ENCODE peak calls at places on chromosome 18, in eight cellular contexts. O, R, Y, W, X, K, I and P are unnamed samples.

GRCh38 chr18:54023471-54023870 is 201.0 kb downstream of the MBD2 start:
- DNase-seq in X (no peak), K (no peak), W (no peak), R (peak), I (no peak), O (peak), Y (no peak), P (peak)

GRCh38 chr18:1253825-1254224 is 349.2 kb downstream of the ADCYAP1 start:
- DNase-seq in K (no peak), W (no peak), I (no peak), R (no peak), X (no peak), O (peak), Y (no peak), P (no peak)

GRCh38 chr18:39188278-39188677 is 1622.7 kb upstream of the CELF4 start:
- DNase-seq in Y (no peak), W (peak), I (no peak), K (no peak), O (no peak), X (no peak), R (no peak), P (no peak)

GRCh38 chr18:2104620-2105462 is 466.5 kb downstream of the METTL4 start:
- DNase-seq in R (peak), W (peak), I (no peak), X (peak), O (peak), K (peak), Y (peak), P (peak)

GRCh38 chr18:54358495-54358793 is 738 bp downstream of the C18orf54 start:
- DNase-seq in I (no peak), K (no peak), X (no peak), O (peak), R (peak), W (no peak), Y (no peak), P (no peak)

GRCh38 chr18:5628512-5629255 is 84.9 kb upstream of the EPB41L3 start:
- DNase-seq in X (peak), O (peak), K (peak), I (peak), W (no peak), R (peak), Y (no peak), P (no peak)

GRCh38 chr18:32349728-32350395 is 120.8 kb downstream of the GAREM1 start:
- DNase-seq in Y (no peak), O (peak), W (no peak), R (peak), X (peak), I (peak), K (peak), P (peak)

GRCh38 chr18:46274266-46274665 is 170.1 kb downstream of the HAUS1 start:
- DNase-seq in I (no peak), Y (no peak), W (no peak), R (no peak), X (no peak), O (no peak), K (no peak), P (no peak)

GRCh38 chr18:35620765-35621164 is 39.2 kb downstream of the GALNT1 start:
- DNase-seq in R (no peak), X (no peak), Y (no peak), O (no peak), K (no peak), I (no peak), W (no peak), P (no peak)

GRCh38 chr18:3140986-3141639 is 78.7 kb downstream of the MYOM1 start:
- DNase-seq in X (no peak), O (no peak), Y (no peak), W (no peak), I (no peak), R (no peak), K (no peak), P (no peak)

GRCh38 chr18:68735498-68736343 is 20.8 kb upstream of the TMX3 start:
- DNase-seq in R (peak), O (peak), W (no peak), K (peak), X (no peak), Y (no peak), I (no peak), P (peak)

GRCh38 chr18:6004119-6004518 is 108.8 kb upstream of the TMEM200C start:
- DNase-seq in X (no peak), Y (no peak), K (no peak), O (no peak), I (no peak), W (no peak), R (no peak), P (no peak)

GRCh38 chr18:457120-457519 is 43.4 kb downstream of the COLEC12 start:
- DNase-seq in K (peak), O (no peak), R (no peak), I (peak), W (no peak), X (no peak), Y (no peak), P (no peak)

GRCh38 chr18:41967680-41968079 is 12.6 kb downstream of the PIK3C3 start:
- DNase-seq in X (no peak), K (no peak), W (no peak), I (no peak), R (no peak), Y (no peak), O (no peak), P (no peak)

GRCh38 chr18:78902795-78903435 is 76.7 kb upstream of the SALL3 start:
- DNase-seq in I (no peak), Y (no peak), X (no peak), O (no peak), K (no peak), W (no peak), R (no peak), P (no peak)

GRCh38 chr18:31438402-31438801 is 9.1 kb upstream of the DSG3 start:
- DNase-seq in W (no peak), R (no peak), Y (no peak), O (no peak), I (no peak), K (no peak), X (no peak), P (no peak)

GRCh38 chr18:43485565-43485964 is 208.3 kb upstream of the SYT4 start:
- DNase-seq in R (no peak), K (no peak), Y (no peak), W (no peak), X (peak), I (no peak), O (no peak), P (no peak)

GRCh38 chr18:47594621-47595086 is 335.8 kb downstream of the SMAD2 start:
- DNase-seq in I (no peak), O (no peak), Y (no peak), X (no peak), K (no peak), W (no peak), R (no peak), P (no peak)

GRCh38 chr18:21270453-21270852 is 28.4 kb downstream of the GREB1L start:
- DNase-seq in K (no peak), W (no peak), Y (no peak), R (no peak), O (no peak), I (no peak), X (no peak), P (no peak)

GRCh38 chr18:68397241-68398035 is 317.5 kb downstream of the TMX3 start:
- DNase-seq in I (no peak), O (peak), X (no peak), R (peak), Y (no peak), W (no peak), K (no peak), P (peak)

GRCh38 chr18:57698571-57699276 is 77.1 kb upstream of the NARS1 start:
- DNase-seq in I (no peak), Y (no peak), O (peak), K (no peak), X (no peak), W (no peak), R (peak), P (no peak)

GRCh38 chr18:63192171-63192884 is 127.2 kb downstream of the BCL2 start:
- DNase-seq in X (no peak), Y (no peak), K (no peak), W (no peak), R (no peak), O (no peak), I (no peak), P (no peak)

GRCh38 chr18:27685807-27686412 is 491.0 kb downstream of the CDH2 start:
- DNase-seq in O (peak), X (no peak), W (no peak), R (peak), K (peak), Y (no peak), I (no peak), P (peak)

GRCh38 chr18:34225218-34225553 is 473 bp upstream of the NOL4 start:
- DNase-seq in K (no peak), I (no peak), Y (no peak), W (no peak), O (no peak), R (no peak), X (no peak), P (no peak)

GRCh38 chr18:63708650-63709049 is 5.9 kb downstream of the SERPINB11 start:
- DNase-seq in X (no peak), O (peak), Y (no peak), W (no peak), R (peak), I (no peak), K (no peak), P (no peak)

GRCh38 chr18:32930695-32931301 is 158.0 kb upstream of the KLHL14 start:
- DNase-seq in O (peak), I (no peak), X (no peak), W (no peak), R (peak), Y (no peak), K (peak), P (peak)

GRCh38 chr18:48643262-48643661 is 104.4 kb downstream of the CTIF start:
- DNase-seq in R (no peak), X (no peak), Y (no peak), O (no peak), K (no peak), I (no peak), W (no peak), P (no peak)

GRCh38 chr18:68500551-68500950 is 214.4 kb downstream of the TMX3 start:
- DNase-seq in K (no peak), I (no peak), R (no peak), O (no peak), W (no peak), Y (no peak), X (no peak), P (no peak)

GRCh38 chr18:58325521-58325908 is 281.5 kb downstream of the NEDD4L start:
- DNase-seq in W (no peak), O (no peak), X (no peak), K (no peak), I (no peak), Y (no peak), R (no peak), P (no peak)

GRCh38 chr18:65544701-65545100 is 206.1 kb upstream of the CDH7 start:
- DNase-seq in Y (no peak), K (no peak), X (no peak), I (no peak), W (no peak), O (peak), R (no peak), P (no peak)

GRCh38 chr18:34709631-34710429 is at the start of gene DTNA:
- DNase-seq in O (peak), W (no peak), R (peak), Y (no peak), X (no peak), I (no peak), K (peak), P (peak)

GRCh38 chr18:9841752-9842151 is 44.0 kb upstream of the TXNDC2 start:
- DNase-seq in Y (no peak), K (no peak), I (no peak), R (no peak), O (no peak), X (no peak), W (no peak), P (no peak)

GRCh38 chr18:74683573-74683972 is 85.9 kb downstream of the ZNF407 start:
- DNase-seq in R (no peak), K (no peak), I (no peak), X (no peak), O (no peak), W (no peak), Y (no peak), P (no peak)

GRCh38 chr18:35407871-35408481 is 30.8 kb upstream of the ZNF396 start:
- DNase-seq in I (no peak), X (peak), W (no peak), Y (peak), O (peak), R (peak), K (peak), P (peak)

GRCh38 chr18:63410792-63411191 is 11.5 kb downstream of the VPS4B start:
- DNase-seq in O (peak), W (no peak), K (no peak), R (peak), X (no peak), Y (no peak), I (no peak), P (peak)

DNA sequence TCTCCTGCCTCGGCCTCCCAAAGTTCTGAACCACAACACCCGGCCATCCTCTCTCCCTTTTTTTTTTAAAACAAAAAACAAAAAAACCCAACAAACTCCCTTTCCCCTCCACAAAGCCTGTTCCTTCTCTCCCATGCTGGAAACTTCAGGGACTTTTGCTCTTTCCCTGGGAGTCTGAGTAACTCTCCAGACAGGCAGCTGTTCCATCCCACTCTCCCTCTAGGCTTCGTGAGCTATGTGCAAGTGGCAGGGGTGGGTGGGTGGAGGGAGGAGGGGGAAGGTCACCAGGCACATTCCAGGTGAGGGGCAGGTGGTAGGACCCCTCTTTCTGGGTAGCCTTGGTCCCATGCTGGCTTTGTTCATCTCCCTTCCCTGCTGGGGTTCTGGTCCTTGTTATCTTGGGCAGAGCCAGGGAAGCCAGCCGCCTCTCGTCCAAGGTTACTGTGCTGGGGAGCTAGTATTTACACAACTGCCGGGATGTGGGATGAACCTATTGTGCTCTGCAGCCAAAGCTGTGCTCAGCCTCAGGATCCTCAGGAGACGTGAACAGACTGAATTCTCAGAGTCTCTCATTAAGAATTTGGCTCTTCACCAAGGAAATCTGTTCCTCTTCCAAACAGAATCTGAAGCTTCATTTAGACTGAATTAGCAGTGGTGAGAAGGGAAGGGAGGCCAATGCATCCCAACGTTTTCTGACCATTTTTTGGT is 106.9 kb downstream of the LIPG start:
- DNase-seq in Y (no peak), O (no peak), X (no peak), R (no peak), K (peak), W (no peak), I (peak), P (no peak)
- TF ChIP-seq CTCF in Y (no peak), O (no peak), X (no peak), R (no peak), K (no peak), W (no peak), I (no peak), P (no peak)

GRCh38 chr18:13613099-13613498 is 113.3 kb downstream of the FAM210A start:
- DNase-seq in X (no peak), O (no peak), K (no peak), W (no peak), I (no peak), Y (no peak), R (no peak), P (no peak)
- H3K27ac ChIP-seq in X (no peak), O (no peak), K (no peak), W (no peak), I (no peak), Y (no peak), R (no peak), P (no peak)

GRCh38 chr18:12092398-12093229 is 1.0 kb upstream of the ANKRD62 start:
- DNase-seq in Y (no peak), R (no peak), I (no peak), O (peak), W (peak), X (peak), K (peak), P (peak)
- TF ChIP-seq CTCF in Y (no peak), R (peak), I (no peak), O (peak), W (peak), X (peak), K (peak), P (no peak)

DNA sequence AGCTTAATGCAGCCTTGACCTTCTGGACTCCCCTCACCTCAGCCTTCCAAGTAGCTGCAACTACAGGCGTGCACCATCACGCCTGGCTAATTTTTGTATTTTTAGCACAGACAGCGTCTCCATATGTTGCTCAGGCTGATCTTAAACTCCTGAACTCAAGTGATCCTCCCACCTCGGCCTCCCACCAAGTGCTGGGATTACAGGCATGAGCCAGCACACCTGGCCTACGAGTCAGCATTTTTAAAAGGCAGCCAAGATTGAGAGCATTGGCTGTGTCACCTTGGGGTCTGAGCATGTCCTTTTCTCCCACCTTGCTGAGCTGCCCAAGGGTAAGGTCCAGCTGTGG is 142.8 kb upstream of the LMAN1 start:
- DNase-seq in K (no peak), I (no peak), X (no peak), W (no peak), R (peak), O (no peak), Y (no peak), P (no peak)
- H3K27ac ChIP-seq in K (no peak), I (peak), X (no peak), W (no peak), R (peak), O (peak), Y (no peak), P (peak)

GRCh38 chr18:7566244-7566586 is 901 bp upstream of the PTPRM start:
- DNase-seq in W (no peak), X (no peak), Y (no peak), I (no peak), O (no peak), K (no peak), R (no peak), P (no peak)

GRCh38 chr18:7565677-7566076 is 1.4 kb upstream of the PTPRM start:
- DNase-seq in K (no peak), R (no peak), I (no peak), X (no peak), W (no peak), O (peak), Y (no peak), P (no peak)

GRCh38 chr18:7567487-7568425 is 640 bp downstream of the PTPRM start:
- DNase-seq in Y (no peak), K (peak), O (peak), X (peak), I (peak), R (peak), W (peak), P (peak)

GRCh38 chr18:7568426-7568825 is 1.3 kb downstream of the PTPRM start:
- DNase-seq in K (peak), R (peak), I (peak), W (peak), Y (no peak), O (peak), X (peak), P (no peak)

DNA sequence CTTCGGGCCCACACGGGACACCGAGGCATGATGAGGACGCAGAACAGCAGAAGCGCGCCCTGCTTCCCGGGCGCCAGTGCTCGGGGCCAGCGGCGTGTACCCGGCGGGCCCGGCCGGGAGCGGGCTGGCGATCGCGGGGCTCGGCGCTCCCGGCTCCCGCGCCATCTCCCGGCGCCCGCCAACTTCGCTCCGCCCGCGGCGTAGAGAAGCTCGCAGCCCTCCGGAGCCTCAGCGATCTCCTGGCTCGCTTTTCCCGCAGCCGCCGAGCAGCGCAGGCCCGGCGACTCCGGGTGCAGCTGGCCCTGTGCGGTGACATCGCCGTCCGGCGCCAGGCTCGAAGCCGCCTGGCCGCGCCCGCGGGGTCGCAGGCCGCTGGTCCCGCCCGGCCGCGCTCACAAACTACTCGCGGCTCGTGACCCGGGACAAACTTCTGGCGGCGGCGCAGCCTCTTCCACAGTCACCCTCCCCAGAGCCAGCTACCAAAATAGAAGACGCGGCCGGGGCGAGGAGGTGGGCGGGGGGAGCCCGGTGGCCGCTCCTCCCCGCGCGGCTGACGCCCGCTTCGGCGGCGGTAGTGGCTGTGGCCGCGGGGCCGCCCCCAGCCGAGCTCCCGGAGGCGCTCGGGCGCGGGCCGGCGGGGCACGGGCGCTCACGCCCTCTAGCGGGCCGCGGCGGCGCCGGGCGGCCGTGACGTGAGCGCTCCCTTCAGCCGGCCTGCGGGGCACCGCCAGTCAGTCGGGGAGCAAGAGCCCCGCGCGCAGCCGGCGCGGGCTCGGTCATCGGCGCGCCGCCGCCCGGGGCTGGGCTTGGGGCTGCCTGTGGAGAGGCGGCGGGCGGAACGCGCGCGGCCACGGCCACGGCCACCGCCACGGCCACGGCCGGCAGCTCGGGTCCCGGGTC is at the start of gene PTPRM:
- DNase-seq in Y (peak), R (peak), O (peak), X (peak), W (peak), K (peak), I (peak), P (peak)
- TF ChIP-seq CTCF in Y (no peak), R (peak), O (no peak), X (no peak), W (no peak), K (no peak), I (no peak), P (peak)